ENCODE peak calls at places on chromosomes 7 and 10, in six cellular contexts. Y, D, S, U, J and A are unnamed samples.
A peak's percentile ranks its signal among the peaks of the same experiment; 100 is the strongest.

GRCh38 chr10:67793313-67793712 is 44.7 kb downstream of the DNAJC12 start:
- DNase-seq in Y (no peak), D (no peak), S (no peak), U (peak; percentile 7), J (no peak), A (no peak)

GRCh38 chr7:100171840-100172239 is 3.4 kb upstream of the GAL3ST4 start:
- DNase-seq in Y (no peak), D (no peak), S (no peak), U (no peak), J (no peak), A (no peak)

GRCh38 chr7:76383089-76383944 is 24.5 kb upstream of the YWHAG start:
- DNase-seq in Y (no peak), D (peak; percentile 27), S (no peak), U (peak; percentile 38), J (no peak), A (no peak)

GRCh38 chr10:133401500-133401899 is 7.5 kb downstream of the MTG1 start:
- DNase-seq in Y (no peak), D (no peak), S (no peak), U (no peak), J (no peak), A (no peak)

GRCh38 chr7:585229-585711 is 65.6 kb upstream of the PDGFA start:
- DNase-seq in Y (no peak), D (peak; percentile 42), S (no peak), U (peak; percentile 25), J (no peak), A (no peak)

GRCh38 chr7:1741751-1742554 is 71.9 kb downstream of the ELFN1 start:
- DNase-seq in Y (no peak), D (no peak), S (no peak), U (no peak), J (no peak), A (no peak)

GRCh38 chr7:77346441-77346840 is 69.7 kb downstream of the GSAP start:
- DNase-seq in Y (no peak), D (no peak), S (no peak), U (no peak), J (no peak), A (no peak)

GRCh38 chr10:102863660-102864059 is 5.6 kb upstream of the AS3MT start:
- DNase-seq in Y (no peak), D (no peak), S (no peak), U (no peak), J (no peak), A (no peak)

GRCh38 chr10:72221278-72221677 is 5.2 kb upstream of the ASCC1 start:
- DNase-seq in Y (no peak), D (no peak), S (no peak), U (no peak), J (no peak), A (no peak)

GRCh38 chr7:42105541-42106349 is 131.3 kb downstream of the GLI3 start:
- DNase-seq in Y (no peak), D (no peak), S (no peak), U (no peak), J (no peak), A (no peak)

GRCh38 chr10:101562231-101562630 is 25.8 kb downstream of the POLL start:
- DNase-seq in Y (no peak), D (no peak), S (no peak), U (no peak), J (no peak), A (no peak)

GRCh38 chr7:110253083-110253482 is 837.8 kb upstream of the LRRN3 start:
- DNase-seq in Y (no peak), D (no peak), S (no peak), U (no peak), J (peak; percentile 8), A (no peak)

GRCh38 chr10:31320598-31321211 is 1.7 kb downstream of the ZEB1 start:
- DNase-seq in Y (no peak), D (peak; percentile 63), S (peak; percentile 47), U (peak; percentile 48), J (peak; percentile 17), A (peak; percentile 45)

GRCh38 chr10:78905015-78905939 is 163.5 kb upstream of the ZMIZ1 start:
- DNase-seq in Y (no peak), D (no peak), S (no peak), U (no peak), J (no peak), A (no peak)

GRCh38 chr7:24241216-24241615 is 42.8 kb upstream of the NPY start:
- DNase-seq in Y (no peak), D (no peak), S (no peak), U (no peak), J (no peak), A (no peak)

GRCh38 chr10:88991161-88991899 is 732 bp downstream of the FAS start:
- DNase-seq in Y (no peak), D (peak; percentile 76), S (peak; percentile 51), U (peak; percentile 81), J (peak; percentile 33), A (peak; percentile 85)

GRCh38 chr10:103476046-103476768 is 2.8 kb downstream of the CALHM3 start:
- DNase-seq in Y (no peak), D (peak; percentile 40), S (peak; percentile 48), U (peak; percentile 36), J (no peak), A (no peak)

GRCh38 chr7:134016223-134016941 is 110.8 kb upstream of the LRGUK start:
- DNase-seq in Y (no peak), D (peak; percentile 45), S (peak; percentile 52), U (peak; percentile 28), J (no peak), A (peak; percentile 33)

GRCh38 chr7:135645296-135645904 is 16.9 kb upstream of the STMP1 start:
- DNase-seq in Y (no peak), D (peak; percentile 75), S (no peak), U (peak; percentile 58), J (peak; percentile 52), A (peak; percentile 57)

GRCh38 chr10:86705905-86706304 is 37.6 kb downstream of the LDB3 start:
- DNase-seq in Y (no peak), D (no peak), S (no peak), U (no peak), J (no peak), A (no peak)

GRCh38 chr10:30782543-30783461 is 153.2 kb upstream of the LYZL2 start:
- DNase-seq in Y (no peak), D (peak; percentile 35), S (no peak), U (peak; percentile 88), J (no peak), A (no peak)

GRCh38 chr10:94216201-94216600 is 146.5 kb downstream of the NOC3L start:
- DNase-seq in Y (no peak), D (no peak), S (no peak), U (no peak), J (no peak), A (no peak)

GRCh38 chr7:8274589-8274988 is 12.6 kb upstream of the ICA1 start:
- DNase-seq in Y (no peak), D (no peak), S (no peak), U (no peak), J (no peak), A (peak; percentile 13)

GRCh38 chr10:104937528-104937927 is 296.4 kb downstream of the SORCS3 start:
- DNase-seq in Y (no peak), D (peak; percentile 2), S (no peak), U (peak; percentile 74), J (peak; percentile 36), A (peak; percentile 95)

GRCh38 chr10:97149065-97149680 is 36.6 kb downstream of the SLIT1 start:
- DNase-seq in Y (no peak), D (no peak), S (no peak), U (no peak), J (no peak), A (no peak)

DNA sequence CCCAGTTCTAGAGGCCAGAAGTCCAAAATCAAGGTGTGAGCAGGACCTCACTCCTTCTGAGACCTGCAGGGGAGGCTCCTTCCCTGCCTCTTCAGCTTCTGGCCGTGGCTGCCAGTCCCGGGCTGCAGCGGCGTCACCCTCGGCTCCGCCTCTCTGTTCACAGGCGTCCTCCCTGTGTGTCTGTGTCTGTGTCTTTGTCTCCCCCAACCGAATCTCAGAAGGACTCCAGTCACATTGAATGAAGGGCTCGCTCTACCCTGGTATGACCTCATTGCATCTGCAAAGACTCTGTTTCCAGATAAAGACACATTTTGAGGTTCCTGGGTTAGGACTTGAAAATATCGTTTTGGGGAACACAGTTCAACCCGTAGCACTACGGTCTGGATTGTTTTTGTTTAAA is 33.1 kb upstream of the GALNT11 start:
- DNase-seq in Y (no peak), D (peak; percentile 27), S (peak; percentile 61), U (peak; percentile 47), J (no peak), A (peak; percentile 48)
- TF ChIP-seq CTCF in Y (no peak), D (no peak), S (no peak), U (peak; percentile 7), J (no peak), A (no peak)

DNA sequence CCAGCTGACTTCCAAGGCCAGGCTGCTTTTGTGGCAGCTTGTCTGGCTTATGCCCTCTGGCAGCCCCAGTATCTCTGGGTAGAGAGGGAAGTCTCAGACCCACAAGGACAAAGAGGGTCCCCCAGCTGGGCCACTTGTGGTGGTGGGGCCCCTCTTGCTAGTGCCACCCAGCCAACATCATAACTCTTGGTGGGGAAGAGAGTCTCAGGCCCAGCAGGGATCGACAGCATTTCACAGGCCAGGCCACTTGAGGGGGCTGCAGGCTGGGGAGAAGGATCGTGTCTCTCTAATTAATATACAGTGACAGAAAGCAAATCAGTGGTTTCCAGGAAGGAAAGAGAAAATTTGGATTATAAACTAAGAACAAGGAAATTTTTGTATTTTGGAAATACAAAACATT is 76.0 kb downstream of the TYW1B start:
- DNase-seq in Y (no peak), D (peak; percentile 8), S (peak; percentile 12), U (no peak), J (no peak), A (no peak)
- TF ChIP-seq CTCF in Y (peak; percentile 16), D (peak; percentile 11), S (peak; percentile 43), U (no peak), J (peak; percentile 45), A (no peak)

DNA sequence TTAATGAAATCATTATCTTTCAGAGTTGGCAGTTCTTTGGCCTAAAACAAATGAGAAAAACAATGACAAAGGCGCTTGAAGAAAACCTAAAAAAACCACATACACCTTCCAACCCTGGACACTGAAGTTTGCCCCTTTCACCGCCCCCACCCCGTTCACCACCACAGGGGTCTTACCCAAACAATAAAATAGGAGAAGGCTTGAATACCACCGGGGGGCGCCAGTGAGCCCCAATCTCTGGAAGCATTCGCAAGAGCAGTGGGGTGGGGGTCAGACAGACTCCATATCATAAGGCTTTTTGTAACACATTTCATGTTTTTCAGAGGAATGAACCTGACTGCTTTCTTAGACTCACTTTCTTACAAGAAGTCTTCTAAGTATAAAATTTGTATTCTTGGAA is 163.6 kb downstream of the PIP4K2A start:
- DNase-seq in Y (no peak), D (peak; percentile 44), S (peak; percentile 67), U (peak; percentile 31), J (peak; percentile 28), A (peak; percentile 34)
- TF ChIP-seq CTCF in Y (peak; percentile 53), D (peak; percentile 57), S (peak; percentile 55), U (peak; percentile 53), J (peak; percentile 89), A (peak; percentile 35)

DNA sequence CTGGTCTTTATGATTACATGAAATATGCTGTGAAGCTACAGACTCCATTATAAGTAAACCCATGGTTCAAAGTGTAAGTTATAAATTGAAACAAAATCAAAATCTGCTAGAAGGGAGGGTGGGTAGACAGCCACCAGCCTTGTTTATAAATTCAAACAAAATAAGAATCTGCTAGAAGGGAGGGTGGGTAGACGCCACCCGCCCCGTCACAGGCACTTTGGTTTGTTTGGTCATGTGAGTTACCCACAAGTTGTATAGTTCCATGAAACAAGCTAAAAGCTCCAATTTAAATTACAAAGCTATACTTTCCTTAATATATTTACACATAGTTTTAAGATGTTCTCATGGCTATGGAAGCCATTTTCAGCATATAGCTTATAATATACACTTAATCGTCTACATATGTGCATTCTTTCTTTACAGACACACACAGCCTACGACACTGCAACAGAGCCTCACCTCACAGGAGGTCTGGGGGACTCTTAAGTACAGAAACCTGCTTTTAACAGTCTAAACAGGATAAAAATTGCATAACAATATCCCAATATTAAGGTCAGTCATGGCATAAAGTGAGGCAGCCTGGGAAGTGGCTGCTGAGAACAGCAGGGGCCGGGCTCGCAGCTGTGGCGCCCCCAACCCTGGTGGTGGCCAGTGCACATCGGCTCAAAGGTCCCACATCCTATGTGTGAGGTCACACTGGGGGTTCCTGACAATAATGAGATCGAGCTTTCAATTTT is 28.0 kb upstream of the NCAPG2 start:
- DNase-seq in Y (no peak), D (no peak), S (no peak), U (no peak), J (no peak), A (no peak)
- TF ChIP-seq CTCF in Y (no peak), D (no peak), S (no peak), U (no peak), J (no peak), A (no peak)